ENCODE peak calls at places on chromosomes 5 and 9, in nine cellular contexts. G, P, V, Q, H, Y, F, M and N are unnamed samples.
A peak's percentile ranks its signal among the peaks of the same experiment; 100 is the strongest.

GRCh38 chr9:567128-567745 is 274.3 kb upstream of the DMRT1 start:
- DNase-seq in Y (no peak), M (no peak), Q (no peak), V (no peak), F (no peak), P (no peak), H (no peak), G (no peak), N (no peak)

GRCh38 chr5:14236757-14237156 is 93.6 kb downstream of the TRIO start:
- DNase-seq in Q (no peak), Y (no peak), G (no peak), V (no peak), F (peak; percentile 80), H (no peak), P (no peak), M (no peak), N (no peak)

GRCh38 chr5:75265731-75266130 is 29.1 kb upstream of the ANKRD31 start:
- DNase-seq in Q (no peak), P (no peak), M (peak; percentile 63), V (no peak), G (no peak), H (peak; percentile 58), F (peak; percentile 80), Y (no peak), N (no peak)

GRCh38 chr5:139982157-139982974 is 60.7 kb downstream of the NRG2 start:
- DNase-seq in Q (no peak), V (peak; percentile 63), M (peak; percentile 45), Y (no peak), P (peak; percentile 48), H (no peak), G (peak; percentile 46), F (no peak), N (no peak)

GRCh38 chr5:157855404-157855994 is 3.4 kb downstream of the CLINT1 start:
- DNase-seq in M (peak; percentile 78), P (peak; percentile 68), Y (peak; percentile 70), V (peak; percentile 49), G (peak; percentile 37), H (no peak), F (peak; percentile 87), Q (no peak), N (no peak)

GRCh38 chr5:40681351-40682311 is 1.9 kb downstream of the PTGER4 start:
- DNase-seq in Q (peak; percentile 17), G (peak; percentile 18), F (peak; percentile 59), M (peak; percentile 38), V (no peak), H (peak; percentile 41), Y (no peak), P (peak; percentile 27), N (no peak)

GRCh38 chr5:109412981-109413402 is 3.2 kb upstream of the PJA2 start:
- DNase-seq in Q (no peak), F (no peak), H (no peak), V (no peak), M (peak; percentile 31), G (no peak), Y (no peak), P (no peak), N (no peak)

GRCh38 chr5:123091258-123091987 is 2.4 kb downstream of the PRDM6 start:
- DNase-seq in M (peak; percentile 57), G (no peak), Q (no peak), H (no peak), P (no peak), F (no peak), V (no peak), Y (no peak), N (no peak)

GRCh38 chr5:175701797-175702196 is 43.9 kb downstream of the HRH2 start:
- DNase-seq in Y (no peak), F (no peak), P (no peak), M (no peak), Q (no peak), G (no peak), V (no peak), H (no peak), N (no peak)

GRCh38 chr5:173598686-173599085 is 17.8 kb downstream of the BOD1 start:
- DNase-seq in V (no peak), P (no peak), G (no peak), Q (no peak), M (no peak), F (no peak), H (no peak), Y (no peak), N (no peak)

GRCh38 chr5:172904643-172905345 is 54.4 kb upstream of the RPL26L1 start:
- DNase-seq in Y (peak; percentile 79), H (no peak), P (peak; percentile 91), M (peak; percentile 87), V (peak; percentile 79), Q (no peak), G (peak; percentile 73), F (peak; percentile 17), N (no peak)

GRCh38 chr5:29982446-29982845 is 1211.0 kb upstream of the CDH6 start:
- DNase-seq in Y (no peak), F (no peak), Q (no peak), M (no peak), H (no peak), G (no peak), P (no peak), V (no peak), N (no peak)

GRCh38 chr9:127918201-127919107 is 1.6 kb upstream of the ST6GALNAC4 start:
- DNase-seq in H (no peak), Q (peak; percentile 5), M (peak; percentile 43), P (no peak), F (peak; percentile 68), V (no peak), G (no peak), Y (no peak), N (no peak)

GRCh38 chr9:131432597-131433301 is 38.9 kb downstream of the PRRC2B start:
- DNase-seq in G (no peak), H (no peak), Y (no peak), Q (no peak), F (no peak), P (peak; percentile 47), V (peak; percentile 26), M (peak; percentile 94), N (no peak)

GRCh38 chr5:59069438-59070079 is 486.7 kb downstream of the RAB3C start:
- DNase-seq in F (no peak), G (peak; percentile 13), M (peak; percentile 98), H (no peak), Q (no peak), Y (peak; percentile 66), P (peak; percentile 41), V (no peak), N (no peak)

GRCh38 chr9:99162759-99163364 is 57.9 kb downstream of the TGFBR1 start:
- DNase-seq in P (no peak), V (no peak), H (peak; percentile 42), Q (no peak), Y (no peak), M (peak; percentile 59), G (no peak), F (peak; percentile 70), N (no peak)

GRCh38 chr9:124770359-124771020 is 621 bp downstream of the NR6A1 start:
- DNase-seq in V (peak; percentile 61), Q (no peak), Y (no peak), P (no peak), F (peak; percentile 76), M (no peak), H (peak; percentile 7), G (peak; percentile 47), N (no peak)

GRCh38 chr5:133041910-133042309 is 9.9 kb upstream of the HSPA4 start:
- DNase-seq in V (no peak), Y (no peak), F (peak; percentile 27), H (no peak), P (no peak), Q (no peak), M (peak; percentile 52), G (no peak), N (no peak)

GRCh38 chr5:117013280-117013877 is 438.8 kb upstream of the SEMA6A start:
- DNase-seq in H (no peak), M (no peak), V (no peak), Q (no peak), P (no peak), Y (no peak), G (no peak), F (no peak), N (no peak)

GRCh38 chr5:107272954-107273353 is 397.8 kb downstream of the EFNA5 start:
- DNase-seq in M (no peak), Q (no peak), Y (no peak), V (no peak), H (no peak), G (no peak), F (no peak), P (no peak), N (no peak)

DNA sequence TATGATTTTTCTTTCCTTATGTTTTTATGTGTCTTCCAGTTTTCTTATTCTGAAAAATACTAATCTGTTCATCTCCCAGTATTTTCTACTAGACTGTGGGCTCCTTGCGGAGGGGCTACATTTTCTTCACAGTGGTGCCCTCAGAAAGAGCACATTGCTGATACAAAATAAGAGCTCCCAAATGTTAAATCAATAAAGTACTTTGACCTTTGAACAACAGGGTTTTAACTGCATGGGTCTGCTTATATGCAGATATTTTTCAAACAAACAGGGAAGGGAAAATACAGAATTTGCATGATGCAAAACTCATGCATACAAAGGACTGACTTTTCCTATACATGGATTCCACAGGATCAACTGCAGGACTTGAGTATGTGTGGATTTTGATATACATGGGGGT is 79.9 kb upstream of the ACO1 start:
- DNase-seq in H (no peak), F (no peak), V (no peak), Y (no peak), G (no peak), Q (no peak), M (no peak), P (no peak), N (no peak)
- H3K27ac ChIP-seq in H (no peak overlapping the region), F (no peak overlapping the region), V (no peak overlapping the region), Y (no peak overlapping the region), G (no peak overlapping the region), Q (no peak overlapping the region), M (no peak overlapping the region), P (no peak overlapping the region), N (no peak overlapping the region)

GRCh38 chr9:126240835-126241234 is 85.8 kb upstream of the MVB12B start:
- DNase-seq in H (no peak), P (no peak), F (no peak), Q (no peak), Y (no peak), G (no peak), V (no peak), M (no peak), N (no peak)
- H3K27ac ChIP-seq in H (no peak overlapping the region), P (no peak overlapping the region), F (no peak overlapping the region), Q (no peak overlapping the region), Y (no peak overlapping the region), G (no peak overlapping the region), V (no peak overlapping the region), M (no peak overlapping the region), N (no peak overlapping the region)

DNA sequence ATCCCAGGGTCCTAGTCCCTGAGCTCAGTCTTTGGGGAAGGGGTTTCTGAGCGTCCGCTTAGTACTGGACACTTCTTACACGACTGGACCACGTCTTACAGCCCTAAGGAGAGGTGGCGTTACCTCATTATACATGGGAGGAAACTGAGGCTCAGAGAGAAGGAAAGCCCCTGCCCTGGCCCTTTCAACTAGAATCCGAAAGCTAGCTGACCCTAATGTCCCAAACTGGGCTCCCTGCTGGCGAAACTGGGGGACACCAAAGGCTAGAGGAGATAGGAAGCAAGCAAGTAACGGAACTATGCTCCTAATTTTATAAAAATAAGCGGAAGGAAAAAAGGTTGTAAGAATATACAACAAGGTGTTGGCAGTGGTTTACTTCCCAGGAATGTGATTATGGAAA is 14.2 kb downstream of the LHX6 start:
- DNase-seq in P (no peak), V (no peak), Q (no peak), G (no peak), H (no peak), Y (no peak), M (no peak), F (no peak), N (no peak)
- H3K27ac ChIP-seq in P (no peak overlapping the region), V (no peak overlapping the region), Q (no peak overlapping the region), G (no peak overlapping the region), H (no peak overlapping the region), Y (no peak overlapping the region), M (no peak overlapping the region), F (no peak overlapping the region), N (no peak overlapping the region)

GRCh38 chr9:136571525-136571924 is 25.7 kb upstream of the NOTCH1 start:
- DNase-seq in F (no peak), Q (no peak), M (no peak), H (no peak), P (no peak), Y (no peak), V (no peak), G (no peak), N (no peak)
- H3K27ac ChIP-seq in F (peak overlapping the region; percentile 70), Q (no peak overlapping the region), M (peak overlapping the region; percentile 43), H (no peak overlapping the region), P (no peak overlapping the region), Y (peak overlapping the region; percentile 76), V (no peak overlapping the region), G (peak overlapping the region; percentile 72), N (no peak overlapping the region)